ENCODE peak calls at places on chromosomes 11 and 22, in five cellular contexts. N is activated T-helper 1 cell treated with Interleukin-2 at 50 U/mL for 16 hours; Q is prostate gland; U is foreskin fibroblast; R is activated effector memory CD4-positive, alpha-beta T cell treated with anti-CD3 and anti-CD28 coated beads, Interleukin-2, amount 50 U/mL, for 16 hours. O is an unnamed sample.

GRCh38 chr11:39678996-39679395 is 1780.5 kb downstream of the LRRC4C start:
- DNase-seq in N (no peak), Q (no peak), U (no peak), R (no peak), O (no peak)

GRCh38 chr11:30395751-30396150 is 72.8 kb downstream of the ARL14EP start:
- DNase-seq in N (no peak), Q (no peak), U (no peak), R (no peak), O (no peak)

GRCh38 chr11:134612416-134613030 is 200.5 kb upstream of the B3GAT1 start:
- DNase-seq in N (no peak), Q (no peak), U (no peak), R (no peak), O (no peak)

GRCh38 chr11:1929621-1930447 is 10.3 kb downstream of the TNNT3 start:
- DNase-seq in N (no peak), Q (no peak), U (no peak), R (no peak), O (no peak)

GRCh38 chr22:43827336-43827735 is 15.2 kb upstream of the EFCAB6 start:
- DNase-seq in N (no peak), Q (no peak), U (no peak), R (no peak), O (no peak)

GRCh38 chr22:39468487-39469325 is 11.9 kb downstream of the MGAT3 start:
- DNase-seq in N (no peak), Q (no peak), U (no peak), R (no peak), O (no peak)

GRCh38 chr22:23579870-23580585 is at the start of gene IGLL1:
- DNase-seq in N (no peak), Q (no peak), U (no peak), R (no peak), O (no peak)

GRCh38 chr11:76614471-76615183 is 55.9 kb downstream of the LRRC32 start:
- DNase-seq in N (no peak), Q (no peak), U (no peak), R (no peak), O (peak)

GRCh38 chr11:44565746-44566558 is 489 bp downstream of the CD82 start:
- DNase-seq in N (no peak), Q (no peak), U (no peak), R (no peak), O (no peak)

GRCh38 chr22:33438273-33438672 is 380.1 kb upstream of the SYN3 start:
- DNase-seq in N (no peak), Q (peak), U (peak), R (no peak), O (peak)

GRCh38 chr22:50525991-50526848 is 822 bp upstream of the SCO2 start:
- DNase-seq in N (peak), Q (peak), U (peak), R (peak), O (peak)

GRCh38 chr11:69280451-69280850 is 13.5 kb upstream of the MYEOV start:
- DNase-seq in N (no peak), Q (no peak), U (peak), R (no peak), O (no peak)

GRCh38 chr11:306645-307371 is 808 bp upstream of the IFITM2 start:
- DNase-seq in N (no peak), Q (no peak), U (no peak), R (no peak), O (no peak)

GRCh38 chr22:46073683-46074504 is 76.4 kb upstream of the PPARA start:
- DNase-seq in N (no peak), Q (no peak), U (peak), R (peak), O (no peak)

GRCh38 chr11:94837317-94837716 is 69.2 kb downstream of the AMOTL1 start:
- DNase-seq in N (no peak), Q (no peak), U (no peak), R (no peak), O (no peak)

GRCh38 chr11:122155765-122156527 is 39.9 kb upstream of the BLID start:
- DNase-seq in N (no peak), Q (no peak), U (no peak), R (no peak), O (no peak)

GRCh38 chr11:109123811-109124787 is 297.9 kb upstream of the C11orf87 start:
- DNase-seq in N (no peak), Q (no peak), U (peak), R (no peak), O (peak)

GRCh38 chr22:36584666-36585065 is 55.7 kb upstream of the EIF3D start:
- DNase-seq in N (no peak), Q (no peak), U (no peak), R (no peak), O (no peak)

GRCh38 chr22:35611891-35612576 is 5.1 kb downstream of the MB start:
- DNase-seq in N (no peak), Q (peak), U (no peak), R (no peak), O (no peak)